ENCODE peak calls at places on chromosomes 1 and 21, in five cellular contexts. One of them, this sample, is unnamed.

GRCh38 chr1:83834621-83835264 is 164.2 kb downstream of the TTLL7 start:
- DNase-seq in testis: no peak
- DNase-seq in ovary: no peak
- DNase-seq in sigmoid colon: no peak
- DNase-seq in Peyer's patch: no peak
- DNase-seq in this sample: no peak

GRCh38 chr21:29299906-29300546 is 1.3 kb downstream of the BACH1 start:
- DNase-seq in testis: peak; percentile 49
- DNase-seq in ovary: no peak
- DNase-seq in sigmoid colon: peak; percentile 79
- DNase-seq in Peyer's patch: peak; percentile 61
- DNase-seq in this sample: no peak

GRCh38 chr1:63545780-63546179 is 22.5 kb downstream of the EFCAB7 start:
- DNase-seq in testis: no peak
- DNase-seq in ovary: no peak
- DNase-seq in sigmoid colon: no peak
- DNase-seq in Peyer's patch: no peak
- DNase-seq in this sample: no peak

GRCh38 chr1:17819129-17819802 is 64.1 kb downstream of the ACTL8 start:
- DNase-seq in testis: peak; percentile 40
- DNase-seq in ovary: no peak
- DNase-seq in sigmoid colon: no peak
- DNase-seq in Peyer's patch: no peak
- DNase-seq in this sample: no peak

GRCh38 chr1:86429122-86429725 is 5.3 kb downstream of the CLCA2 start:
- DNase-seq in testis: no peak
- DNase-seq in ovary: no peak
- DNase-seq in sigmoid colon: no peak
- DNase-seq in Peyer's patch: no peak
- DNase-seq in this sample: no peak

GRCh38 chr1:240663160-240663879 is 51.4 kb upstream of the GREM2 start:
- DNase-seq in testis: no peak
- DNase-seq in ovary: no peak
- DNase-seq in sigmoid colon: no peak
- DNase-seq in Peyer's patch: no peak
- DNase-seq in this sample: no peak

GRCh38 chr21:36246080-36246631 is 73.8 kb upstream of the MORC3 start:
- DNase-seq in testis: no peak
- DNase-seq in ovary: no peak
- DNase-seq in sigmoid colon: no peak
- DNase-seq in Peyer's patch: no peak
- DNase-seq in this sample: peak; percentile 62

GRCh38 chr1:113904292-113904673 is 316 bp downstream of the AP4B1 start:
- DNase-seq in testis: no peak
- DNase-seq in ovary: no peak
- DNase-seq in sigmoid colon: no peak
- DNase-seq in Peyer's patch: no peak
- DNase-seq in this sample: no peak

GRCh38 chr1:183724350-183725042 is 71.4 kb upstream of the APOBEC4 start:
- DNase-seq in testis: no peak
- DNase-seq in ovary: no peak
- DNase-seq in sigmoid colon: no peak
- DNase-seq in Peyer's patch: no peak
- DNase-seq in this sample: no peak

GRCh38 chr1:27307851-27308598 is 13.9 kb upstream of the TMEM222 start:
- DNase-seq in testis: no peak
- DNase-seq in ovary: no peak
- DNase-seq in sigmoid colon: no peak
- DNase-seq in Peyer's patch: no peak
- DNase-seq in this sample: no peak

GRCh38 chr1:207049974-207050391 is 1.0 kb downstream of the YOD1 start:
- DNase-seq in testis: peak; percentile 78
- DNase-seq in ovary: peak; percentile 37
- DNase-seq in sigmoid colon: no peak
- DNase-seq in Peyer's patch: no peak
- DNase-seq in this sample: peak; percentile 42

GRCh38 chr21:41802684-41803083 is 35.8 kb upstream of the RIPK4 start:
- DNase-seq in testis: peak; percentile 41
- DNase-seq in ovary: peak; percentile 80
- DNase-seq in sigmoid colon: peak; percentile 91
- DNase-seq in Peyer's patch: no peak
- DNase-seq in this sample: peak; percentile 88

GRCh38 chr1:167206166-167206835 is 14.4 kb upstream of the POU2F1 start:
- DNase-seq in testis: no peak
- DNase-seq in ovary: no peak
- DNase-seq in sigmoid colon: no peak
- DNase-seq in Peyer's patch: no peak
- DNase-seq in this sample: no peak

GRCh38 chr1:191634801-191635520 is 523.3 kb upstream of the RGS18 start:
- DNase-seq in testis: no peak
- DNase-seq in ovary: no peak
- DNase-seq in sigmoid colon: no peak
- DNase-seq in Peyer's patch: no peak
- DNase-seq in this sample: no peak

GRCh38 chr1:43819354-43819753 is 112.0 kb downstream of the ST3GAL3 start:
- DNase-seq in testis: no peak
- DNase-seq in ovary: no peak
- DNase-seq in sigmoid colon: no peak
- DNase-seq in Peyer's patch: no peak
- DNase-seq in this sample: no peak

GRCh38 chr1:7856345-7856744 is 3.5 kb upstream of the UTS2 start:
- DNase-seq in testis: no peak
- DNase-seq in ovary: no peak
- DNase-seq in sigmoid colon: no peak
- DNase-seq in Peyer's patch: no peak
- DNase-seq in this sample: no peak

GRCh38 chr1:14529436-14529835 is 69.0 kb upstream of the KAZN start:
- DNase-seq in testis: no peak
- DNase-seq in ovary: no peak
- DNase-seq in sigmoid colon: no peak
- DNase-seq in Peyer's patch: no peak
- DNase-seq in this sample: no peak

GRCh38 chr1:9345471-9345870 is 52.8 kb downstream of the SPSB1 start:
- DNase-seq in testis: no peak
- DNase-seq in ovary: no peak
- DNase-seq in sigmoid colon: no peak
- DNase-seq in Peyer's patch: no peak
- DNase-seq in this sample: no peak

GRCh38 chr1:234619071-234619480 is 9.1 kb upstream of the IRF2BP2 start:
- DNase-seq in testis: no peak
- DNase-seq in ovary: no peak
- DNase-seq in sigmoid colon: no peak
- DNase-seq in Peyer's patch: no peak
- DNase-seq in this sample: no peak

GRCh38 chr1:39205102-39205780 is 746 bp downstream of the MACF1 start:
- DNase-seq in testis: peak; percentile 36
- DNase-seq in ovary: no peak
- DNase-seq in sigmoid colon: no peak
- DNase-seq in Peyer's patch: no peak
- DNase-seq in this sample: no peak

GRCh38 chr1:27529638-27530018 is 39.7 kb upstream of the WASF2 start:
- DNase-seq in testis: no peak
- DNase-seq in ovary: no peak
- DNase-seq in sigmoid colon: no peak
- DNase-seq in Peyer's patch: no peak
- DNase-seq in this sample: no peak

GRCh38 chr1:90936061-90936460 is 85.8 kb downstream of the ZNF644 start:
- DNase-seq in testis: no peak
- DNase-seq in ovary: no peak
- DNase-seq in sigmoid colon: no peak
- DNase-seq in Peyer's patch: no peak
- DNase-seq in this sample: no peak

GRCh38 chr1:43382027-43382771 is 7.4 kb downstream of the MED8 start:
- DNase-seq in testis: peak; percentile 45
- DNase-seq in ovary: no peak
- DNase-seq in sigmoid colon: no peak
- DNase-seq in Peyer's patch: no peak
- DNase-seq in this sample: no peak

DNA sequence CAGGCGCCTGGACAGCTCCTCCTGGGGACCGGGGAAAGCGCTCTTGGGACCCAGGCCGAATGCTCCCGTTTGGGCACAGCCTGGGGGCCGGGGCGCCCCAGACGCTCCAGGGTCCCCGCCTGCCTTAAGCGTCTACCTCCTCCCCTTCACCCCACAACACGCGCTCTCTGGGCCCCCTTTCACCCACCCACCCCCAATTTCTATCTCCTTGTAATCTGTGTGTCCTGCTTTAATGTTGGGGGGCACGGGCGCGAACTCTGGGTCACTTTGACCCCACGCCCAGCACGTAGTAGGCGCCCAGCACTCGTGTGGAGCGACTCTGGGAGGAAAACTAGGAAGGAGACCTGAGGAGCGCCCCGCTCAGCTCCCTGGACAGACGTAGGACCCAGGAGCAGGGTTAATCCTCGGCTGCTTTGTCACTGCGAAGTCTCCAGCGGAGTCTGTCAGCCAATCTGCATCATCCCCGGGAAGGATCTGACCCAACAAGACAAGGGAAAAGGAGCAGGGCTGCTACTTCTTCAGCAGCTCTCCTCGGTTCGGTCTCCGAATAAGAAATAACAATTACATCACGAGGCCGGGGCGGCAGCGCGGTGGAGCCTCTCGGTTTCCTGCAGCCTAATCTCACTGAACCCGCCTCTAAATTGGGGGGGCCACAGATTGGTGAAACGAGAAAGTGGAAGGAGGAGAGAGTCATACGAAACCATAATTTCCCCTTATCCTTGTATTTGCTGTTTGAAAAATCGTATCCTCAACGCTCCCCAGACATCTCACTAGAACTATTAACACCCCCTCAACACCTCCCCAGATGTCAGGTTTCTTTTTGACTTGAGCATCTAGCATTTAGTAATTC is 806 bp upstream of the NRIP1 start:
- DNase-seq in testis: peak; percentile 91
- DNase-seq in ovary: peak; percentile 83
- DNase-seq in sigmoid colon: peak; percentile 93
- DNase-seq in Peyer's patch: peak; percentile 80
- DNase-seq in this sample: peak; percentile 63
- TF ChIP-seq POLR2A in testis: no peak
- TF ChIP-seq POLR2A in ovary: peak; percentile 77
- TF ChIP-seq POLR2A in sigmoid colon: peak; percentile 50
- TF ChIP-seq POLR2A in Peyer's patch: peak; percentile 47
- TF ChIP-seq POLR2A in this sample: no peak

DNA sequence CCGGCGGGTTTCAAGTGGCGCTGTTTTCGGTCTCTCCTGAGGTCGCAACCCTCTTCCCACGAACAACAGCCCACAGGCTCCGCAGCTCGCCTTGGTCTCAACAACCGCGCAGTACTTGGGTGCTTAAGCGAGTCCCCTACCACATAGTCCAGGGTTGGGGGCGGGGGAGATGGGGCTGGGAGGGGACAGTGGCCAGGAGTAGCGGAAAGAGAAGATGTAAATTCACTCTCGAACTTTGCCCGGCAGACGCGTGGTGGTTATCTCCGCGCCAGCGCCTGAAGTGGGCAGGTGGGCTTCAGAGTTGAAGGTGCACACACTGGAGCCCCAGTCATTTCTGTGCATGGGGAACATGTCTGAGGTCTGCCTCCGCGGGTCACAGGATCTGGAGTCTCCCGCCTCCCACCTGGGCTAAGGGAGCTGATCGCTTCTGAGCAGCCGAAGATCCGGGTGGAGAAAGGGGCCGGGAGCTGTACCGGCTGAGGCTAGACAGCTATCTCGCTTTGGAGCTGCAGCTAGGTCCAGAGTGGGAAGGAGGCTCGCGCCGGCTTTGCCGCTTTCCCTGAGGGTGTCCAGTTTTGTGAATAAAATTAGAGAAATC is 4.3 kb upstream of the FOXD2 start:
- DNase-seq in testis: no peak
- DNase-seq in ovary: no peak
- DNase-seq in sigmoid colon: no peak
- DNase-seq in Peyer's patch: no peak
- DNase-seq in this sample: no peak
- H3K27me3 ChIP-seq in testis: no peaks in the 10 kb centered on the region
- H3K27me3 ChIP-seq in ovary: no peaks in the 10 kb centered on the region
- H3K27me3 ChIP-seq in sigmoid colon: peaks cover 99% of the 10 kb centered on the region
- H3K27me3 ChIP-seq in Peyer's patch: peaks cover 19% of the 10 kb centered on the region
- H3K27me3 ChIP-seq in this sample: peaks cover 54% of the 10 kb centered on the region

DNA sequence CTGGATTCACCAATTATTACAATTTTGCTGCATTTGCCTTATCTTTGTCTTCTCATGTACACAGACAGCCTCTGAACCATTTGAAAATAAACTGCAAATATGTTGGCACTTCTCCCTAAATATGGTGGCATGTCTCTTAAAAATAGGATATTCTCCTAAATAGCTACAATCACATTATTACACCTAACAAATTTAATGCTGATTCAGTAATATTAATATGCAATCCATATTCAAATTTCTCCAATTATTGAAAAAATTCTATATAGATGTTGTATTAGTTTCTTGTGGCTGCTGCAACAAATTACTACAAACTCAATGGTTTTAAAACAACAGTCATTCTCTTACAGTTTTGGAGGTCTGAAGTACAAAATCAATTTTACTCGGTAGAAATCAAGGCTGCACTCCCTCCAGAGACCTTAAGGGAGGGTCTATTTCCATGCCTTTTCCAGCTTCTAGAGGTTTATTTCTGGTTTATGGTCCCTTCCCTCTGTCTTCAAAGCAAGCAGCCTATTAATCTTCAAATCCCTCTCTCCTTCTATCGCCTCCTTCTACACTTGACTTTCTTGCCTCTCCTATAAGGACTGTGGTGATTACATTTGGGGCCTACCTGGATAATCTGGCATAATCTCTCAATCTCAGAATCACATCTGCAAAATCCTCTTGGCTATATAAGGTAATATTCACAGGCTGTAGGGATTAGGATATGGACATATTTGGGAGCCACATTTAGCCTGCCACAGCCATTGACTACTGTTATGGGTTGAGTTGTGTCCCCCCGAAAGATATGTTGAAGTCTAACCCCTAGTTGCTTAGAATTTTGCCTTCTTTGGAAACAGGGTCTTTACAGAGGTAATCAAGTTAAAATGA is 52.5 kb upstream of the BOLA1 start:
- DNase-seq in testis: no peak
- DNase-seq in ovary: no peak
- DNase-seq in sigmoid colon: no peak
- DNase-seq in Peyer's patch: no peak
- DNase-seq in this sample: no peak
- H3K4me3 ChIP-seq in testis: no peak overlapping the region
- H3K4me3 ChIP-seq in ovary: no peak overlapping the region
- H3K4me3 ChIP-seq in sigmoid colon: no peak overlapping the region
- H3K4me3 ChIP-seq in Peyer's patch: no peak overlapping the region
- H3K4me3 ChIP-seq in this sample: no peak overlapping the region

DNA sequence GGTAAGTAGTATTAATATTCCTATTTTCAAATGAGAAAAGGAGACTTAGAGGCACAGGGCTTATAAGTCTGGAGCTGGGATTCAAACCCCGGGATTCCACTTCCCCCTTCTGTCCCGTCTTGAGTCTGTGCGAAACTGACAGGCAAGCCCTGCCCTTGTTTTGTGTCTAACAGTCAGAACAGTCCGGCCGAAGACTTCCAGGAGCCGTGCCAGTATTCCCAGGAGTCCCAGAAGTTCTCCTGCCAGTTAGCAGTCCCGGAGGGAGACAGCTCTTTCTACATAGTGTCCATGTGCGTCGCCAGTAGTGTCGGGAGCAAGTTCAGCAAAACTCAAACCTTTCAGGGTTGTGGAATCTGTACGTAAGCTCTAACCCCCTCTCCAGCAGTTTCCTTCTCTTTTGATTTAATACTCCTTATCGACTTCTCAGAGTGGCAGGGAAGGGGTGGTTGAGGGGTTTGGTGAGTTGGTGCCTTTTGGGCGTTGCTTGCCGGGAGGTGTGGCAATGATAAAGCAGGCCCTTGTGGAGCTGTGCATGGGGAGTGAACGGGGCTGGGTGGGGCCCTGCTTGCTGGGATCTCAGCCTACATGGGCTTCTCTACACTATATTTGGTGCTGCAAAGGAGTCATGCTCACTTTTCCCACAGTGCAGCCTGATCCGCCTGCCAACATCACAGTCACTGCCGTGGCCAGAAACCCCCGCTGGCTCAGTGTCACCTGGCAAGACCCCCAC is 29.4 kb downstream of the IL6R start:
- DNase-seq in testis: peak; percentile 86
- DNase-seq in ovary: peak; percentile 78
- DNase-seq in sigmoid colon: peak; percentile 98
- DNase-seq in Peyer's patch: no peak
- DNase-seq in this sample: peak; percentile 72
- TF ChIP-seq POLR2A in testis: no peak
- TF ChIP-seq POLR2A in ovary: no peak
- TF ChIP-seq POLR2A in sigmoid colon: no peak
- TF ChIP-seq POLR2A in Peyer's patch: no peak
- TF ChIP-seq POLR2A in this sample: no peak